ENCODE peak calls at places on chromosomes 13 and 19, in five cellular contexts. I, N, H, R and K are unnamed samples.

GRCh38 chr19:40510526-40511115 is 43.8 kb downstream of the SPTBN4 start:
- DNase-seq in I (no peak), N (no peak), H (peak), R (peak), K (no peak)

GRCh38 chr13:93771229-93771628 is 544.6 kb downstream of the GPC6 start:
- DNase-seq in I (no peak), N (no peak), H (no peak), R (no peak), K (no peak)

GRCh38 chr13:96821971-96822370 is 172.3 kb downstream of the OXGR1 start:
- DNase-seq in I (no peak), N (no peak), H (no peak), R (no peak), K (no peak)

GRCh38 chr19:33391631-33392249 is 18.2 kb downstream of the CEBPG start:
- DNase-seq in I (no peak), N (peak), H (no peak), R (no peak), K (no peak)

GRCh38 chr19:19256072-19256969 is 16.8 kb downstream of the TM6SF2 start:
- DNase-seq in I (no peak), N (peak), H (no peak), R (no peak), K (no peak)

GRCh38 chr19:17706750-17707181 is 12.5 kb upstream of the MAP1S start:
- DNase-seq in I (peak), N (peak), H (peak), R (no peak), K (no peak)

GRCh38 chr13:79973533-79973963 is 367.4 kb downstream of the SPRY2 start:
- DNase-seq in I (no peak), N (peak), H (peak), R (peak), K (peak)

GRCh38 chr13:43356566-43356965 is 333.2 kb downstream of the DNAJC15 start:
- DNase-seq in I (no peak), N (no peak), H (peak), R (no peak), K (no peak)

GRCh38 chr19:5718579-5719273 is 1.2 kb downstream of the LONP1 start:
- DNase-seq in I (peak), N (no peak), H (peak), R (peak), K (no peak)

GRCh38 chr13:112664501-112665203 is 25.2 kb upstream of the ATP11A start:
- DNase-seq in I (peak), N (no peak), H (peak), R (peak), K (no peak)

GRCh38 chr19:31177230-31177629 is 172.0 kb downstream of the TSHZ3 start:
- DNase-seq in I (no peak), N (no peak), H (no peak), R (no peak), K (no peak)

GRCh38 chr13:108304170-108305068 is 34.9 kb downstream of the TNFSF13B start:
- DNase-seq in I (no peak), N (no peak), H (no peak), R (no peak), K (no peak)

GRCh38 chr13:98445340-98446233 is 131.3 kb downstream of the STK24 start:
- DNase-seq in I (peak), N (peak), H (peak), R (peak), K (peak)

GRCh38 chr19:19652482-19653295 is 9.2 kb upstream of the GMIP start:
- DNase-seq in I (no peak), N (peak), H (peak), R (no peak), K (no peak)

GRCh38 chr13:49580980-49581680 is 4.2 kb downstream of the RCBTB1 start:
- DNase-seq in I (no peak), N (no peak), H (no peak), R (no peak), K (peak)

DNA sequence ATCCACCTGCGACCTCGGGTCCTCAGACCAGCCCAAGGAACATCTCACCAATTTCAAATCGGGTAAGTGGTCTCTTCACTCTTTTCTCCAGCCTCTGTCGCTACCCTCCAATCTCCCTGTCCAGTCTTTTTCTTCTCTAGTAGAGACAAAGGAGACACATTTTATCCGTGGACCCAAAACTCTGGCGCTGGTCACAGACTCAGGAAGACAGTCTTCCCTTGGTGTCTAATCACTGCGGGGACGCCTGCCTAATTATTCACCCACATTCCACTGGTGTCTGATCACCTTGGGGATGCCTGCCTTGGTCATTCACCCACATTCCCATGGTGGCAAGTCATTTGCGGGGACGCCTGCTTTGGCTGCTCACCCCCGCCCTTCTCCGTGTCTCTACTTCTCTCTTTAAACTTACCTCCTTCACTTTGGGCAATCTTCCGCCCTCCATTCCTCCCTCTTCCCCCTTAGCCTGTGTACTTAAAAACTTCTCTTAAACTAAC is 13.9 kb upstream of the OR10H1 start:
- DNase-seq in I (no peak), N (no peak), H (no peak), R (no peak), K (no peak)
- H3K4me3 ChIP-seq in I (no peak), N (no peak), H (no peak), R (no peak), K (no peak)

DNA sequence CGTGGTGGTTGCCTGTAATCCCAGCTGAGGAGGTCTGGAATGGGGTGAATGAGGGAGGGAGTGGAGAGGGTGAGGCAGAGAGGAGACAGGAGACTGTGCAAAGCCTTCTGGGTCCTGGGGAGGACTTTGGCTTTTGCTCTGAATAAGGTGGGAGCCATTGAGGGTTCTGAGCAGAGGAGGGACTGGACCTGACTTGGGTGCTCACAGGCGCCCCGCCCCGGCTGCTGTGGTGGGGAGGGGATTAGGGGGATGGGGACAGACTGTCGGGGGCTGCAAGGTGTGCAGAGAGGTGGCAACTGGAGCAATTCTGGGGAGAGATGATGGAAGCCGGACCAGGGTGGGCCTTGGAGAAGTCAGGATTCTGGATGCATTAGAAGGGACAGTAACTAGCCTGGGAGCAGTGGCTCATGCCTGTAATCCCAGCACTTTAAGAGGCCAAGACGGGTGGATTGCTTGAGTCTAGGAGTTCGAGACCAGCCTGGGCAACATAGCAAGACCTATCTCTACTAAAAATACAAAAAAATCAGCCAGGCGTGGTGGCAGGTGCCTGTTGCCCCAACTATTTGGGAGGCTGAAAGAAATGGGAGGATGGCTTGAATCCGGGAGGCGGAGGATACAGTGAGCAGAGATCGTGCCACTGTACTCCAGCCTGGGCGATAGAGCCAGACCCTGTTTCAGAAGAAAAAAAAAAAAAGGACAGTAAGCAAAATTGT is 16.1 kb upstream of the NANOS3 start:
- DNase-seq in I (no peak), N (no peak), H (no peak), R (no peak), K (no peak)
- H3K4me3 ChIP-seq in I (no peak), N (no peak), H (peak), R (no peak), K (no peak)

GRCh38 chr19:54096642-54097106 is 3.9 kb downstream of the OSCAR start:
- DNase-seq in I (no peak), N (no peak), H (peak), R (no peak), K (no peak)
- H3K4me3 ChIP-seq in I (peak), N (no peak), H (peak), R (no peak), K (no peak)

GRCh38 chr13:24271231-24271610 is 38.2 kb upstream of the C1QTNF9 start:
- DNase-seq in I (no peak), N (no peak), H (no peak), R (no peak), K (no peak)
- H3K4me3 ChIP-seq in I (peak), N (peak), H (peak), R (no peak), K (no peak)

GRCh38 chr13:45278096-45278645 is 62.8 kb downstream of the TPT1 start:
- DNase-seq in I (no peak), N (no peak), H (no peak), R (no peak), K (no peak)

GRCh38 chr13:45276887-45277286 is 64.1 kb downstream of the TPT1 start:
- DNase-seq in I (no peak), N (no peak), H (no peak), R (no peak), K (no peak)

GRCh38 chr13:45282994-45283393 is 58.0 kb downstream of the TPT1 start:
- DNase-seq in I (no peak), N (no peak), H (no peak), R (no peak), K (no peak)

GRCh38 chr13:45280751-45281634 is 60.0 kb downstream of the TPT1 start:
- DNase-seq in I (peak), N (peak), H (peak), R (peak), K (peak)
- H3K4me3 ChIP-seq in I (no peak), N (no peak), H (no peak), R (no peak), K (no peak)

DNA sequence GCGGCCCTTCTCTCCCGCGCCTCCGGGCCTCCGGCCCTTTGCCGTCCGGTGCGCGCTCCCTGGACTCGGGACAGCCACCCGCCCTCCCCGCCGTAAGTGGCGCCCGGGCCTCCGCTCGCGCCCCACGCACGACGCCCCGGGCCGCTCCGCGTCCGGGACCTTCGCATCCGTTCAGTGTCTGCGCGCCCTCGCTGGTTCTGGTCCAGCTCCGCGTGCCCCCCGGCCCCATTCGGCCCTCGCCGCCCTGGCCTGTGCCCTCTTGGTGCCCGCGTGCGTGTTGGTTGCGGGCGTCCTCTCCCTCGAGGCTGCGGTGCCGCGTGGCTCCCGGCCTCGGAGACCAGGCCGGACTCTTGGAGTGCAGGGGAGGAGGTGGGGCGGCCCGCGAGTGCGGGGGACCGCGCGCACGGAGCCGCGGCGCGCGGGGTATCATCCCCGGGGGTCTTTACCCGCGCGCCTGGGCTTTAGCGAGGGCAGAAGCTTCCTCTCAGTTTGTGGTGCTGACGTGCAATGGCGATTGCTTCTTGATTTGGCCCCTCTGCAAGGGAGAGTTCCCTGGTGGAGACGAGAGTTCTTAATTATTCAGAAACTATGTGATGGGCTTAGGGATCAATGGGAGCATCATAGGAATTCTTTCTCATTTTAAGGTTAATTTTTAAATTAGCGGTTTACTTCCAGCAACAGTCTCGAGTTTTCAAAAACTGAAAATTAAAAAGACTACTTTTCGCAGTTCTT is 757 bp downstream of the WASF3 start:
- DNase-seq in I (no peak), N (peak), H (peak), R (no peak), K (no peak)
- H3K4me3 ChIP-seq in I (peak), N (peak), H (peak), R (peak), K (peak)

DNA sequence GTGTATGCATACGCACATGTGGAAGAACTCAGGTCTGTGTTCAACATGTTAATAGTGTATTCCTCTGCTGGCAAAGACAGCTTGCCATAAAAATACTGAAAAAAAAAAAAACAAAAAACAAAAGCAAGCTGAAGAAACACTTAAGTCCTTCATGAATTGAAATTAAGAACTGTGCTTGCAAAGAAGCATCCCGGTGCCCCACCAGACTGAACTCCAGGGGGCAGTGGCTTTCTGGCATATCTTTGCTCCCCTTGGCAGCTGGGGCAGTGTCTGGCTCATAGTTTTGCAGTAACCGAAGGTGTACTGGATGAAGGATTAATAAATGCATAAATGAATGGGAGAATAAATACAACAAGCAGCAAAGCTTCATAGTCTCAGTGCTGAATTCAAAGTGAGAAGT is 187.6 kb downstream of the LHFPL6 start:
- DNase-seq in I (no peak), N (peak), H (peak), R (peak), K (peak)
- H3K4me3 ChIP-seq in I (no peak), N (no peak), H (no peak), R (no peak), K (no peak)

GRCh38 chr19:35063940-35064818 is 22.7 kb downstream of the HPN start:
- DNase-seq in I (peak), N (no peak), H (peak), R (peak), K (no peak)

GRCh38 chr19:35066121-35066520 is 24.6 kb downstream of the HPN start:
- DNase-seq in I (no peak), N (no peak), H (no peak), R (no peak), K (no peak)

GRCh38 chr19:35065574-35065973 is 24.1 kb downstream of the HPN start:
- DNase-seq in I (no peak), N (no peak), H (no peak), R (no peak), K (no peak)

GRCh38 chr19:35068941-35069634 is 27.6 kb downstream of the HPN start:
- DNase-seq in I (no peak), N (no peak), H (no peak), R (no peak), K (no peak)

GRCh38 chr19:35066691-35067563 is 25.4 kb downstream of the HPN start:
- DNase-seq in I (peak), N (peak), H (peak), R (peak), K (peak)
- H3K4me3 ChIP-seq in I (no peak), N (no peak), H (no peak), R (no peak), K (no peak)